ENCODE peak calls at places on chromosomes 12 and 14, in eight cellular contexts. One of them, this sample, is unnamed. For H3K9me3, the result is how much of the 10 kb centered on the place peaks cover.

GRCh38 chr12:120646044-120646443 is 5.6 kb downstream of the CABP1 start:
- DNase-seq in A549: no peak
- DNase-seq in ovary: no peak
- DNase-seq in astrocyte: no peak
- DNase-seq in colonic mucosa: no peak
- DNase-seq in body of pancreas: no peak
- DNase-seq in stomach: no peak
- DNase-seq in right lobe of liver: peak
- DNase-seq in this sample: no peak

GRCh38 chr12:88805286-88805685 is 225.0 kb upstream of the KITLG start:
- DNase-seq in right lobe of liver: no peak
- DNase-seq in ovary: no peak
- DNase-seq in body of pancreas: no peak
- DNase-seq in A549: no peak
- DNase-seq in stomach: no peak
- DNase-seq in colonic mucosa: no peak
- DNase-seq in astrocyte: no peak
- DNase-seq in this sample: no peak

GRCh38 chr14:24605435-24606190 is 3.9 kb downstream of the GZMH start:
- DNase-seq in stomach: peak
- DNase-seq in ovary: no peak
- DNase-seq in astrocyte: no peak
- DNase-seq in right lobe of liver: peak
- DNase-seq in A549: peak
- DNase-seq in body of pancreas: peak
- DNase-seq in colonic mucosa: peak
- DNase-seq in this sample: peak

GRCh38 chr14:40093800-40094199 is 661.6 kb upstream of the FBXO33 start:
- DNase-seq in colonic mucosa: no peak
- DNase-seq in body of pancreas: no peak
- DNase-seq in ovary: no peak
- DNase-seq in stomach: no peak
- DNase-seq in A549: no peak
- DNase-seq in right lobe of liver: no peak
- DNase-seq in astrocyte: peak
- DNase-seq in this sample: no peak

GRCh38 chr12:27207626-27208413 is 36.3 kb upstream of the STK38L start:
- DNase-seq in body of pancreas: peak
- DNase-seq in A549: no peak
- DNase-seq in astrocyte: peak
- DNase-seq in colonic mucosa: no peak
- DNase-seq in right lobe of liver: no peak
- DNase-seq in ovary: no peak
- DNase-seq in stomach: no peak
- DNase-seq in this sample: no peak

GRCh38 chr14:59239030-59239429 is 50.6 kb downstream of the DAAM1 start:
- DNase-seq in right lobe of liver: no peak
- DNase-seq in ovary: no peak
- DNase-seq in colonic mucosa: no peak
- DNase-seq in A549: no peak
- DNase-seq in stomach: no peak
- DNase-seq in astrocyte: no peak
- DNase-seq in body of pancreas: no peak
- DNase-seq in this sample: no peak

GRCh38 chr12:31832740-31833540 is 104.1 kb upstream of the AMN1 start:
- DNase-seq in body of pancreas: no peak
- DNase-seq in A549: no peak
- DNase-seq in ovary: no peak
- DNase-seq in stomach: no peak
- DNase-seq in colonic mucosa: no peak
- DNase-seq in right lobe of liver: no peak
- DNase-seq in astrocyte: no peak
- DNase-seq in this sample: no peak

GRCh38 chr12:54571857-54572195 is 16.6 kb downstream of the PPP1R1A start:
- DNase-seq in body of pancreas: no peak
- DNase-seq in A549: no peak
- DNase-seq in colonic mucosa: no peak
- DNase-seq in ovary: no peak
- DNase-seq in right lobe of liver: no peak
- DNase-seq in stomach: no peak
- DNase-seq in astrocyte: no peak
- DNase-seq in this sample: no peak

GRCh38 chr12:60977966-60978365 is 1282.2 kb upstream of the USP15 start:
- DNase-seq in body of pancreas: no peak
- DNase-seq in colonic mucosa: no peak
- DNase-seq in astrocyte: no peak
- DNase-seq in ovary: no peak
- DNase-seq in stomach: no peak
- DNase-seq in right lobe of liver: no peak
- DNase-seq in A549: no peak
- DNase-seq in this sample: peak

GRCh38 chr12:108332791-108333382 is 6.2 kb downstream of the CMKLR1 start:
- DNase-seq in right lobe of liver: peak
- DNase-seq in stomach: no peak
- DNase-seq in A549: no peak
- DNase-seq in ovary: no peak
- DNase-seq in astrocyte: no peak
- DNase-seq in body of pancreas: no peak
- DNase-seq in colonic mucosa: peak
- DNase-seq in this sample: no peak

GRCh38 chr12:25615119-25615518 is 62.0 kb upstream of the LMNTD1 start:
- DNase-seq in colonic mucosa: no peak
- DNase-seq in A549: peak
- DNase-seq in astrocyte: peak
- DNase-seq in body of pancreas: no peak
- DNase-seq in right lobe of liver: no peak
- DNase-seq in stomach: no peak
- DNase-seq in ovary: no peak
- DNase-seq in this sample: no peak

GRCh38 chr14:64986578-64987571 is at the start of gene FNTB:
- DNase-seq in body of pancreas: peak
- DNase-seq in colonic mucosa: peak
- DNase-seq in A549: peak
- DNase-seq in stomach: peak
- DNase-seq in right lobe of liver: peak
- DNase-seq in ovary: peak
- DNase-seq in astrocyte: peak
- DNase-seq in this sample: peak

GRCh38 chr14:36520601-36521525 is 831 bp upstream of the NKX2-1 start:
- DNase-seq in A549: peak
- DNase-seq in astrocyte: no peak
- DNase-seq in right lobe of liver: peak
- DNase-seq in body of pancreas: peak
- DNase-seq in stomach: peak
- DNase-seq in colonic mucosa: peak
- DNase-seq in ovary: no peak
- DNase-seq in this sample: no peak

GRCh38 chr12:68746572-68747180 is 700 bp downstream of the SLC35E3 start:
- DNase-seq in body of pancreas: peak
- DNase-seq in A549: peak
- DNase-seq in astrocyte: peak
- DNase-seq in stomach: peak
- DNase-seq in colonic mucosa: peak
- DNase-seq in right lobe of liver: peak
- DNase-seq in ovary: peak
- DNase-seq in this sample: peak

GRCh38 chr12:17954788-17955187 is 135.2 kb downstream of the RERGL start:
- DNase-seq in ovary: no peak
- DNase-seq in stomach: no peak
- DNase-seq in body of pancreas: no peak
- DNase-seq in astrocyte: no peak
- DNase-seq in colonic mucosa: no peak
- DNase-seq in A549: peak
- DNase-seq in right lobe of liver: no peak
- DNase-seq in this sample: peak

GRCh38 chr12:3125674-3126073 is 48.5 kb downstream of the TSPAN9 start:
- DNase-seq in colonic mucosa: no peak
- DNase-seq in body of pancreas: no peak
- DNase-seq in right lobe of liver: no peak
- DNase-seq in astrocyte: no peak
- DNase-seq in ovary: no peak
- DNase-seq in A549: no peak
- DNase-seq in stomach: no peak
- DNase-seq in this sample: no peak

GRCh38 chr14:60249321-60250251 is 565 bp downstream of the PPM1A start:
- DNase-seq in A549: peak
- DNase-seq in right lobe of liver: peak
- DNase-seq in body of pancreas: peak
- DNase-seq in ovary: peak
- DNase-seq in astrocyte: peak
- DNase-seq in colonic mucosa: peak
- DNase-seq in stomach: peak
- DNase-seq in this sample: peak

GRCh38 chr14:29865299-29865698 is 62.3 kb downstream of the PRKD1 start:
- DNase-seq in body of pancreas: no peak
- DNase-seq in right lobe of liver: no peak
- DNase-seq in stomach: no peak
- DNase-seq in ovary: no peak
- DNase-seq in astrocyte: peak
- DNase-seq in colonic mucosa: no peak
- DNase-seq in A549: no peak
- DNase-seq in this sample: no peak

GRCh38 chr14:21997300-21997699 is 323.7 kb upstream of the OR4E1 start:
- DNase-seq in ovary: no peak
- DNase-seq in right lobe of liver: no peak
- DNase-seq in astrocyte: no peak
- DNase-seq in stomach: no peak
- DNase-seq in A549: peak
- DNase-seq in body of pancreas: no peak
- DNase-seq in colonic mucosa: no peak
- DNase-seq in this sample: no peak

GRCh38 chr12:117875652-117876491 is 92.9 kb downstream of the KSR2 start:
- DNase-seq in astrocyte: peak
- DNase-seq in body of pancreas: peak
- DNase-seq in colonic mucosa: no peak
- DNase-seq in stomach: no peak
- DNase-seq in right lobe of liver: peak
- DNase-seq in A549: no peak
- DNase-seq in ovary: no peak
- DNase-seq in this sample: no peak

GRCh38 chr12:103880299-103881142 is 39.5 kb upstream of the NT5DC3 start:
- DNase-seq in body of pancreas: no peak
- DNase-seq in colonic mucosa: no peak
- DNase-seq in astrocyte: no peak
- DNase-seq in A549: peak
- DNase-seq in stomach: no peak
- DNase-seq in right lobe of liver: no peak
- DNase-seq in ovary: no peak
- DNase-seq in this sample: no peak

GRCh38 chr12:103879048-103879692 is 38.1 kb upstream of the NT5DC3 start:
- DNase-seq in ovary: no peak
- DNase-seq in A549: no peak
- DNase-seq in colonic mucosa: no peak
- DNase-seq in astrocyte: no peak
- DNase-seq in right lobe of liver: no peak
- DNase-seq in body of pancreas: no peak
- DNase-seq in stomach: no peak
- DNase-seq in this sample: no peak

GRCh38 chr12:103882861-103883596 is 42.0 kb upstream of the NT5DC3 start:
- DNase-seq in astrocyte: no peak
- DNase-seq in colonic mucosa: no peak
- DNase-seq in A549: no peak
- DNase-seq in right lobe of liver: no peak
- DNase-seq in ovary: no peak
- DNase-seq in stomach: no peak
- DNase-seq in body of pancreas: no peak
- DNase-seq in this sample: no peak

GRCh38 chr12:103879878-103880277 is 38.8 kb upstream of the NT5DC3 start:
- DNase-seq in colonic mucosa: no peak
- DNase-seq in astrocyte: no peak
- DNase-seq in body of pancreas: no peak
- DNase-seq in right lobe of liver: no peak
- DNase-seq in A549: no peak
- DNase-seq in stomach: no peak
- DNase-seq in ovary: no peak
- DNase-seq in this sample: no peak

GRCh38 chr12:103881261-103881660 is 40.2 kb upstream of the NT5DC3 start:
- DNase-seq in body of pancreas: no peak
- DNase-seq in ovary: no peak
- DNase-seq in right lobe of liver: no peak
- DNase-seq in colonic mucosa: no peak
- DNase-seq in astrocyte: no peak
- DNase-seq in stomach: no peak
- DNase-seq in A549: no peak
- DNase-seq in this sample: no peak
- H3K9me3 ChIP-seq in body of pancreas: under half
- H3K9me3 ChIP-seq in ovary: under half
- H3K9me3 ChIP-seq in right lobe of liver: under half
- H3K9me3 ChIP-seq in colonic mucosa: under half
- H3K9me3 ChIP-seq in astrocyte: under half
- H3K9me3 ChIP-seq in stomach: under half
- H3K9me3 ChIP-seq in A549: under half
- H3K9me3 ChIP-seq in this sample: under half

GRCh38 chr12:20810487-20810886 is at the start of gene SLCO1B3:
- DNase-seq in right lobe of liver: no peak
- DNase-seq in stomach: no peak
- DNase-seq in ovary: no peak
- DNase-seq in colonic mucosa: no peak
- DNase-seq in astrocyte: no peak
- DNase-seq in body of pancreas: no peak
- DNase-seq in A549: no peak
- DNase-seq in this sample: no peak

GRCh38 chr12:20815573-20815972 is 5.1 kb downstream of the SLCO1B3 start:
- DNase-seq in colonic mucosa: no peak
- DNase-seq in body of pancreas: no peak
- DNase-seq in right lobe of liver: no peak
- DNase-seq in ovary: no peak
- DNase-seq in astrocyte: no peak
- DNase-seq in A549: no peak
- DNase-seq in stomach: no peak
- DNase-seq in this sample: no peak
- H3K9me3 ChIP-seq in colonic mucosa: under half
- H3K9me3 ChIP-seq in body of pancreas: under half
- H3K9me3 ChIP-seq in right lobe of liver: under half
- H3K9me3 ChIP-seq in ovary: under half
- H3K9me3 ChIP-seq in astrocyte: under half
- H3K9me3 ChIP-seq in A549: under half
- H3K9me3 ChIP-seq in stomach: under half
- H3K9me3 ChIP-seq in this sample: under half

GRCh38 chr12:79561401-79562132 is 129.2 kb downstream of the PAWR start:
- DNase-seq in stomach: no peak
- DNase-seq in body of pancreas: no peak
- DNase-seq in astrocyte: no peak
- DNase-seq in colonic mucosa: no peak
- DNase-seq in A549: no peak
- DNase-seq in right lobe of liver: no peak
- DNase-seq in ovary: no peak
- DNase-seq in this sample: no peak
- H3K9me3 ChIP-seq in stomach: under half
- H3K9me3 ChIP-seq in body of pancreas: under half
- H3K9me3 ChIP-seq in astrocyte: under half
- H3K9me3 ChIP-seq in colonic mucosa: under half
- H3K9me3 ChIP-seq in A549: under half
- H3K9me3 ChIP-seq in right lobe of liver: under half
- H3K9me3 ChIP-seq in ovary: under half
- H3K9me3 ChIP-seq in this sample: under half

DNA sequence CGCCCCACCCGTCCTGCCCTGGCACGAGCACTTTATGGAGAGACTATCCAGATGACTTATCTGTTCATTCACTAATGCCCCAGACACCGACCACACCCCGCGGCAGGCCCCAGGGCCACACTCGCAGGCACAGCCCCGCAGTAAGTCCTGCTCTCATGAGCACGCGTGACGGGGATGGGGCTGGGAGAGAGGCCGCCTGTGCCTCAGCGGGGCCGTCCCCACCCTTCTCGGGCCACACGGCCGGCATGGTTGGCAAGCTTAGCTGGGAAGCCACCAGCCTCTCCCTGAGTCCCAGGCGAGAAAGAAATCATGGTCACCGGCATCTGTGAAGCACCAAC is 85.1 kb downstream of the NOC4L start:
- DNase-seq in body of pancreas: no peak
- DNase-seq in ovary: no peak
- DNase-seq in astrocyte: no peak
- DNase-seq in stomach: no peak
- DNase-seq in A549: no peak
- DNase-seq in colonic mucosa: no peak
- DNase-seq in right lobe of liver: no peak
- DNase-seq in this sample: no peak
- H3K9me3 ChIP-seq in body of pancreas: under half
- H3K9me3 ChIP-seq in ovary: under half
- H3K9me3 ChIP-seq in astrocyte: under half
- H3K9me3 ChIP-seq in stomach: under half
- H3K9me3 ChIP-seq in A549: under half
- H3K9me3 ChIP-seq in colonic mucosa: under half
- H3K9me3 ChIP-seq in right lobe of liver: under half
- H3K9me3 ChIP-seq in this sample: under half